ENCODE peak calls at places on chromosomes 4 and X, in four cellular contexts. E is ovary, N is heart right ventricle, Z is dorsolateral prefrontal cortex. Y is an unnamed sample.
A peak's percentile ranks its signal among the peaks of the same experiment; 100 is the strongest.

GRCh38 chr4:138311771-138312535 is 69.8 kb upstream of the SLC7A11 start:
- DNase-seq in E (no peak), Z (no peak), N (no peak), Y (no peak)

GRCh38 chr4:166585491-166585890 is 648.8 kb downstream of the SPOCK3 start:
- DNase-seq in N (no peak), Z (no peak), E (no peak), Y (no peak)

GRCh38 chrX:124217289-124218251 is 114.9 kb upstream of the TEX13D start:
- DNase-seq in N (no peak), Z (no peak), E (no peak), Y (peak; percentile 54)

GRCh38 chr4:83821493-83821892 is 285.6 kb downstream of the GPAT3 start:
- DNase-seq in Z (no peak), N (no peak), E (no peak), Y (no peak)

GRCh38 chr4:153161599-153161971 is 42.7 kb upstream of the TRIM2 start:
- DNase-seq in E (no peak), Z (no peak), N (no peak), Y (no peak)

GRCh38 chr4:161717084-161717483 is 446.7 kb downstream of the FSTL5 start:
- DNase-seq in E (no peak), Z (no peak), N (no peak), Y (no peak)

GRCh38 chrX:63920875-63921274 is 135.9 kb upstream of the ARHGEF9 start:
- DNase-seq in N (no peak), Z (no peak), E (no peak), Y (no peak)

GRCh38 chrX:12480956-12481355 is 310.3 kb upstream of the PRPS2 start:
- DNase-seq in N (no peak), E (no peak), Z (no peak), Y (no peak)

GRCh38 chrX:150454508-150455219 is 91.5 kb downstream of the MAMLD1 start:
- DNase-seq in E (no peak), N (no peak), Z (no peak), Y (no peak)

GRCh38 chrX:102154218-102154860 is 1.4 kb downstream of the BEX5 start:
- DNase-seq in N (no peak), E (peak; percentile 9), Z (no peak), Y (no peak)

GRCh38 chr4:155657169-155657568 is 9.5 kb upstream of the GUCY1A1 start:
- DNase-seq in N (no peak), Z (no peak), E (no peak), Y (no peak)

GRCh38 chr4:155660436-155660835 is 6.2 kb upstream of the GUCY1A1 start:
- DNase-seq in N (no peak), E (no peak), Z (no peak), Y (no peak)

GRCh38 chr4:155659168-155659567 is 7.5 kb upstream of the GUCY1A1 start:
- DNase-seq in Z (no peak), E (no peak), N (no peak), Y (no peak)

GRCh38 chr4:155657985-155658384 is 8.7 kb upstream of the GUCY1A1 start:
- DNase-seq in N (no peak), Z (no peak), E (no peak), Y (no peak)

DNA sequence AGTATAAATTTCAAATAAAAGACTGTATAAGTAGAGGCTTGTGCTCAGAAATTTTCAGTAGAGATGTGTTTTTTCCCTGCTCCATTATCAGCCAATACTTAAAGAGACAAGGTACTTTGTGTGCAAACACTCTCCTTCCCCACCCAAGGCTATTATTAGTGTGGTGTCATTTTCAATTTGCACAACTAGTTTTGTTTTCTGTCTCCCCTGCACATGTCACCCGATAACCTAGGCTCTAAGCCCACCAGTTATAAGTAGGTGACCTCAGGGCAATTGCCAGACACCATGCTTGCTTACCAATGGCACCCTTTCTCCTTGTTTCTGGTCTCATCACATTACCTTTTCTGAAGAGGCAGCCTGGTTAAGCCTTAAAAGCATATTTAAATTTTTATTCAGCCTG is 8.0 kb upstream of the GUCY1A1 start:
- DNase-seq in Z (no peak), E (no peak), N (no peak), Y (no peak)
- H3K27me3 ChIP-seq in Z (no peaks in the 10 kb centered on the region), E (no peaks in the 10 kb centered on the region), N (no peaks in the 10 kb centered on the region), Y (no peaks in the 10 kb centered on the region)

GRCh38 chr4:76439491-76439890 is 4.5 kb downstream of the SHROOM3 start:
- DNase-seq in E (no peak), Z (no peak), N (no peak), Y (no peak)

GRCh38 chr4:76430519-76431388 is 4.3 kb upstream of the SHROOM3 start:
- DNase-seq in Z (no peak), N (no peak), E (no peak), Y (no peak)

GRCh38 chr4:76434901-76435688 is at the start of gene SHROOM3:
- DNase-seq in Z (no peak), N (no peak), E (no peak), Y (no peak)

DNA sequence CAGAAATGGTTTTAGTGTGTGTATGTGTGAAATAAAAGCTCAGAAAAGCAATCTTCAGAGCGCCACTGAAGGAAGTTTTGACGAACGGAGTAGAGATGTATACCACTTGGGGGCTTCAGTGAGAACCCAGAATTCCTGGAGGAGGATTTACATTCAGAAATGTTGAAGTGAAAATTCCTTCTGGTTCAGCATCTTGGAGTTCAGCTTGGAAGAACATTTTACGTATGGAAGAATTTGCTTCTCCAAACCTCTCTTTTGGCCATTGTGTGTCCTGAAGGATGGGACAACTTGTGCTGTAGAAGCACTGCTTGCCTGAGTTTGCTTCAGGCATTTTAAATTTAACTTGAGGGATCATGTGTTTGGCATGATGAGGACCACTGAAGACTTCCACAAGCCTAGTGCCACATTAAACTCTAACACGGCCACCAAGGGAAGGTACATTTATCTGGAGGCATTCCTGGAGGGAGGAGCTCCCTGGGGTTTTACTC is 704 bp downstream of the SHROOM3 start:
- DNase-seq in N (no peak), E (no peak), Z (no peak), Y (no peak)
- H3K27ac ChIP-seq in N (peak overlapping the region; percentile 30), E (no peak overlapping the region), Z (no peak overlapping the region), Y (no peak overlapping the region)

GRCh38 chrX:111207851-111208250 is 62.4 kb downstream of the CAPN6 start:
- DNase-seq in N (no peak), E (no peak), Z (no peak), Y (no peak)
- H3K27me3 ChIP-seq in N (no peaks in the 10 kb centered on the region), E (no peaks in the 10 kb centered on the region), Z (no peaks in the 10 kb centered on the region), Y (no peaks in the 10 kb centered on the region)

DNA sequence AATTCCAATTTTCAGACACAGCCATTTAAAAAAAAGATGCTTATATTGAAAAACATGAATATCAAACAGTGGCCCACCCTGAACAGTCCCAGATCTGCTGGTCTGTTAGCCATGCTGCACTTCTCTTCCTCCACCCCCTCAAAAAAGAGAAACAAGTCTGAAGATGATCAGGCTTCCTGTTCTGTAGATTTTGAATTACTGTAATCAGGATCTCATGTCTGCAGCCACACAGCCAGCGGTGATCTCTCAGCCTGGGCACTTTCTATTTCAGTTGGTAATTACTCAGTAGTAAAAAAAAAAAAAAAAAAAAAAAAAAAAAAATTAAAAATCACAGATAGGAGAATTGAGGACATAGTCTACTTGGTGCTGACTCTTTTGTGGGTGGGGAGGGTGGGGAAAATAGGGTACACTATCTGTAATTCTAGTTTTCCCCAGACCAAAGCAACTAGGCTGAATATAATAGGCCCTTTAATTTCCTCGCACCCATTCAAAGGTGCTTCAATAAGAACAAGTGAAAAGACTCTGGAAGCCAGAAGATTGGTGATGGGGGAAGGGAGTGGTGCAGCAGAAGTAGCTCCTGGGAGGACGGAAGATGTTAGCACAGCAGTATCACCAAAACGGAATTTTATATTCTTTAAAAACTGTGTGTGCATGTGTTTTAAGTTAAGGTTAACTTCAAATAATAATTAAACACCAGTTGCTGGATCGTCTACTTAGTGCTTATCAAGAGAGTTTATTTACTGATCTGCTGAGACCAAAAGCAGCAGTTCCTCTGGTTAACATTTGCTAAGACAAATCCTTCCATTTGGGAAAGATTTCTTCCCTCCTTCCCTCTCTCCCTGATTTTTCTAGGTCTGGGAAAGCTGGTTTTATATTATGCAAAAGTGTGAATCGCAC is 47.1 kb downstream of the SPRY1 start:
- DNase-seq in Z (no peak), N (no peak), E (no peak), Y (no peak)
- H3K27ac ChIP-seq in Z (peak overlapping the region; percentile 58), N (peak overlapping the region; percentile 62), E (no peak overlapping the region), Y (no peak overlapping the region)

DNA sequence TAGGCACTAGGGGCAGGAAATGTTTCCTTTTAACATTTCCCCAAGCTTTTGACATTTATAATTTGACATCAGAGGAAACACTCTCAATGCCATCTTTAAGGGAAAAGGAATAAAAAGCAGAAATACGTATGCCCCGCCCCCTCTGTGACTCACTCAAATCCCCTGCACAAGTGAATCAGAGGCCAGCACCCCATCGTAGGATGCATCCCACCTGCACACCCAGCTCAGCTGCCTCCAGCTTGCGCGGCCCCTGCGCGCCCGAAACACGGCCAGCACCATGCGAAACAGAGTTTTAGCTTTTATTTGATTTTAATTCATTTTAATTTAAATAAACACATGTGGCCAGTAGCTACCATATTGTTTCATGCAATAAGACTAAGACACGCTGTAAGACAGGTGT is 29.5 kb downstream of the ABLIM2 start:
- DNase-seq in Z (no peak), E (no peak), N (no peak), Y (no peak)
- H3K27me3 ChIP-seq in Z (no peaks in the 10 kb centered on the region), E (no peaks in the 10 kb centered on the region), N (peaks cover 2% of the 10 kb centered on the region), Y (no peaks in the 10 kb centered on the region)

Y was measured in CD4-positive, alpha-beta T cell.